ENCODE peak calls at places on chromosomes 7 and 10, in ten cellular contexts. Q, G, X, J, A, R, S, V, K and N are unnamed samples.
A peak's percentile ranks its signal among the peaks of the same experiment; 100 is the strongest.

GRCh38 chr7:64223366-64223765 is 4.9 kb upstream of the ZNF679 start:
- DNase-seq in X (no peak), V (no peak), A (no peak), J (no peak), K (no peak), G (no peak), R (no peak), S (no peak), Q (no peak), N (no peak)

GRCh38 chr10:88108115-88108610 is 244.7 kb downstream of the PTEN start:
- DNase-seq in S (no peak), K (no peak), G (no peak), X (no peak), V (no peak), J (no peak), R (no peak), A (no peak), Q (no peak), N (no peak)

GRCh38 chr7:21253740-21254687 is 173.9 kb upstream of the SP4 start:
- DNase-seq in K (peak; percentile 7), S (peak; percentile 87), G (peak; percentile 46), Q (peak; percentile 26), A (peak; percentile 64), V (peak; percentile 79), J (no peak), X (no peak), R (peak; percentile 62), N (peak; percentile 47)

GRCh38 chr7:7653568-7654187 is 13.1 kb downstream of the UMAD1 start:
- DNase-seq in K (no peak), R (peak; percentile 22), G (peak; percentile 5), V (no peak), J (no peak), Q (no peak), A (peak; percentile 29), S (peak; percentile 16), X (no peak), N (no peak)

GRCh38 chr7:47651355-47652317 is 69.7 kb upstream of the TNS3 start:
- DNase-seq in A (peak; percentile 97), G (peak; percentile 37), X (no peak), S (no peak), R (no peak), J (peak; percentile 35), Q (peak; percentile 99), K (no peak), V (no peak), N (no peak)

GRCh38 chr7:11458736-11459483 is 373.1 kb downstream of the THSD7A start:
- DNase-seq in J (no peak), Q (peak; percentile 78), S (no peak), K (peak; percentile 17), A (peak; percentile 93), G (peak; percentile 42), V (no peak), X (no peak), R (no peak), N (peak; percentile 55)

GRCh38 chr10:14751576-14752330 is 22.9 kb downstream of the FAM107B start:
- DNase-seq in R (no peak), K (no peak), J (peak; percentile 81), A (peak; percentile 83), G (peak; percentile 48), Q (peak; percentile 26), V (no peak), S (peak; percentile 34), X (no peak), N (no peak)

GRCh38 chr7:45703911-45704682 is 129.9 kb downstream of the ADCY1 start:
- DNase-seq in V (no peak), X (no peak), J (no peak), Q (no peak), K (no peak), R (no peak), S (no peak), G (no peak), A (no peak), N (no peak)

GRCh38 chr7:123745437-123745836 is 3.4 kb downstream of the WASL start:
- DNase-seq in Q (no peak), A (no peak), S (no peak), V (no peak), X (no peak), R (no peak), J (no peak), K (no peak), G (no peak), N (no peak)

GRCh38 chr7:123748171-123748733 is 551 bp downstream of the WASL start:
- DNase-seq in G (peak; percentile 52), Q (peak; percentile 28), R (peak; percentile 81), J (peak; percentile 40), K (no peak), A (peak; percentile 45), V (no peak), X (peak; percentile 33), S (peak; percentile 68), N (no peak)

GRCh38 chr7:123747620-123748141 is 1.1 kb downstream of the WASL start:
- DNase-seq in A (peak; percentile 87), G (peak; percentile 72), V (peak; percentile 80), X (peak; percentile 23), K (no peak), S (peak; percentile 77), R (peak; percentile 75), Q (peak; percentile 88), J (peak; percentile 62), N (no peak)

GRCh38 chr7:123746055-123746454 is 2.7 kb downstream of the WASL start:
- DNase-seq in G (no peak), J (no peak), S (no peak), A (no peak), K (no peak), R (no peak), X (no peak), Q (no peak), V (no peak), N (no peak)

DNA sequence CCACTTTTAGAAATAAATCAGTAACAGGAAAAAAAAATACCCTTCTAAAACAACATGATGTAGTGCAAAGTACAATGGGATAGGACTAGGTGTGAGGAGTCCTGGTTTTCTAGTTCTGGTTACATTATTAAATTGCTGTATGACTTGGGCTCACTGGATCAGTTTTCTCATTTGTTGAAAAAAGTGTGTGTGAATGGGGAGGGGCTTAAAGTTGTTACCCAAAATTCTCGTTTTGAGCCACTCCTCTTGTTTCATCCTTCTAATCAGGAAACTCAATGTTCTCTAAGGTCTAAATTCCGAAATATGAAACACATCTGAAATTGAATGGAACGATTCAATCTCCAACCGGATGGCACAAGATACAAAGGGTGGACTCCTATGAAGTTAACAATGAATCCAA is 1.7 kb downstream of the WASL start:
- DNase-seq in A (no peak), K (no peak), J (no peak), Q (no peak), G (no peak), V (peak; percentile 36), R (no peak), S (no peak), X (no peak), N (no peak)
- H3K4me1 ChIP-seq in A (peaks cover 53% of the 10 kb centered on the region), K (peaks cover 34% of the 10 kb centered on the region), J (peaks cover 28% of the 10 kb centered on the region), Q (peaks cover 2% of the 10 kb centered on the region), G (peaks cover 24% of the 10 kb centered on the region), V (peaks cover 42% of the 10 kb centered on the region), R (peaks cover 51% of the 10 kb centered on the region), S (peaks cover 38% of the 10 kb centered on the region), X (peaks cover 57% of the 10 kb centered on the region), N (peaks cover 25% of the 10 kb centered on the region)

DNA sequence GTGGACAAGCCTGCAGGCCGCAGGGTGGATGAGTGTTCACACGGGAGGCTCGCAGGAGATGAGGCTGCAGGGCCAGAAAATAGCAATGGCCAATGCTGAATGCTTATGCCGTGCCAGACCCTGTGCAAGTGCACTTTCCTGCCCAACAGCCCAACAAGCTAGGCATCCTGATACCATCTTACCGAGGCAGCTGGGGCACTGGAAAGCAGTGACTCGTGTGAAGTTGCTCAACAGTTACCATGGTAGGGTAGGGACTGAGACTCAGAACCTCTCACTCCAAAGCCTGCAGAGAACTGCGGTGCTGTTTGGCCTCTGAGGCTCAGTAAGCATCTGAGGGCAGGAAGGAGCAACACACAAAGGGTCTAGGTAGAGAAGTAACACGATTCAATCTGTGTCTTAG is 43.7 kb downstream of the JAZF1 start:
- DNase-seq in J (no peak), R (no peak), Q (no peak), S (no peak), G (no peak), K (no peak), A (no peak), X (no peak), V (no peak), N (no peak)
- H3K4me1 ChIP-seq in J (no peaks in the 10 kb centered on the region), R (peaks cover 24% of the 10 kb centered on the region), Q (peaks cover 10% of the 10 kb centered on the region), S (peaks cover 10% of the 10 kb centered on the region), G (peaks cover 34% of the 10 kb centered on the region), K (no peaks in the 10 kb centered on the region), A (no peaks in the 10 kb centered on the region), X (no peaks in the 10 kb centered on the region), V (peaks cover 5% of the 10 kb centered on the region), N (no peaks in the 10 kb centered on the region)

GRCh38 chr7:90167361-90167760 is 13.1 kb downstream of the STEAP1 start:
- DNase-seq in K (no peak), Q (no peak), S (no peak), J (no peak), A (no peak), G (no peak), V (no peak), X (no peak), R (no peak), N (no peak)

GRCh38 chr7:90169891-90170290 is 15.6 kb downstream of the STEAP1 start:
- DNase-seq in R (no peak), K (no peak), J (no peak), Q (no peak), X (no peak), S (no peak), A (no peak), V (no peak), G (no peak), N (no peak)

GRCh38 chr7:90166153-90166552 is 11.9 kb downstream of the STEAP1 start:
- DNase-seq in K (no peak), J (no peak), G (no peak), X (no peak), S (no peak), Q (no peak), A (no peak), R (no peak), V (no peak), N (no peak)

GRCh38 chr7:90163534-90163933 is 9.3 kb downstream of the STEAP1 start:
- DNase-seq in A (no peak), K (no peak), V (no peak), Q (no peak), X (no peak), G (no peak), S (no peak), R (no peak), J (no peak), N (no peak)

DNA sequence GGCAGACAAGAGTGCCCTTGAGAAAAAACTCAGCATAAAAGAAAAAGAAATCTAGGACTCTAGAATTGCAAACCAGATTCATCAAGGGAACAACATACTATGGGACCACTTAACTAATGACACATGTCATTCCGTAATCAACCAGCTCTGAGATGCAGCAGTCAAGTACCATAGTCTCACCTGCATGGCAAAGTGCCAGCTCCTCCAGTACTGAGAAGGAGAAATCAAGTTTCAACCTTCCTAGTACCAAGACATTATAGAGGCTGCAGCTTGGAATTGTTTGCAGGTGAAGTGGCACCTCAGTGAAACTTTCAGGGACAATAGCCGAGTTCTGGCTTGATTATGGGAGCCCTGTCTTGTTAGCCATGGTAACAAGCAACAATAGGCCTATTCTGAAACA is 11.5 kb downstream of the STEAP1 start:
- DNase-seq in S (peak; percentile 10), V (no peak), G (no peak), K (no peak), A (no peak), J (no peak), R (no peak), X (no peak), Q (no peak), N (no peak)
- H3K4me1 ChIP-seq in S (no peaks in the 10 kb centered on the region), V (no peaks in the 10 kb centered on the region), G (no peaks in the 10 kb centered on the region), K (no peaks in the 10 kb centered on the region), A (no peaks in the 10 kb centered on the region), J (no peaks in the 10 kb centered on the region), R (no peaks in the 10 kb centered on the region), X (no peaks in the 10 kb centered on the region), Q (no peaks in the 10 kb centered on the region), N (no peaks in the 10 kb centered on the region)

GRCh38 chr10:17028843-17029580 is 100.6 kb downstream of the CUBN start:
- DNase-seq in K (no peak), X (no peak), A (peak; percentile 20), J (no peak), G (no peak), S (no peak), R (no peak), Q (no peak), V (no peak), N (no peak)
- H3K4me1 ChIP-seq in K (peaks cover 35% of the 10 kb centered on the region), X (peaks cover 80% of the 10 kb centered on the region), A (peaks cover 1% of the 10 kb centered on the region), J (peaks cover 10% of the 10 kb centered on the region), G (peaks cover 11% of the 10 kb centered on the region), S (no peaks in the 10 kb centered on the region), R (peaks cover 25% of the 10 kb centered on the region), Q (peaks cover 15% of the 10 kb centered on the region), V (peaks cover 5% of the 10 kb centered on the region), N (peaks cover 50% of the 10 kb centered on the region)